ENCODE peak calls at places on chromosomes 1 and 21, in six cellular contexts. P, T, I, U, F and H are unnamed samples.

GRCh38 chr1:209989525-209989924 is 51.5 kb downstream of the SYT14 start:
- DNase-seq in P (no peak), T (no peak), I (peak; percentile 39), U (no peak), F (no peak), H (no peak)

GRCh38 chr1:98468111-98468717 is 193.3 kb upstream of the SNX7 start:
- DNase-seq in P (no peak), T (peak; percentile 29), I (peak; percentile 82), U (peak; percentile 20), F (peak; percentile 43), H (no peak)

GRCh38 chr1:61956012-61956645 is 213.8 kb downstream of the PATJ start:
- DNase-seq in P (no peak), T (no peak), I (no peak), U (no peak), F (no peak), H (no peak)

GRCh38 chr1:20423169-20423795 is 62.7 kb downstream of the CAMK2N1 start:
- DNase-seq in P (no peak), T (no peak), I (no peak), U (no peak), F (no peak), H (no peak)

GRCh38 chr1:208208132-208208487 is 36.1 kb downstream of the PLXNA2 start:
- DNase-seq in P (no peak), T (no peak), I (no peak), U (no peak), F (no peak), H (no peak)

GRCh38 chr21:45590726-45591618 is 48.7 kb upstream of the SLC19A1 start:
- DNase-seq in P (no peak), T (no peak), I (no peak), U (peak; percentile 51), F (no peak), H (peak; percentile 34)

GRCh38 chr1:150164769-150165168 is 15.1 kb downstream of the PLEKHO1 start:
- DNase-seq in P (no peak), T (no peak), I (no peak), U (no peak), F (no peak), H (no peak)

GRCh38 chr1:215777370-215777925 is 210.3 kb downstream of the KCTD3 start:
- DNase-seq in P (no peak), T (peak; percentile 12), I (no peak), U (no peak), F (no peak), H (no peak)

GRCh38 chr21:31220567-31220966 is 123.5 kb downstream of the TIAM1 start:
- DNase-seq in P (no peak), T (peak; percentile 59), I (no peak), U (no peak), F (no peak), H (no peak)

GRCh38 chr1:18302788-18303413 is 177.8 kb upstream of the KLHDC7A start:
- DNase-seq in P (peak; percentile 35), T (no peak), I (no peak), U (peak; percentile 53), F (no peak), H (no peak)

GRCh38 chr1:62208970-62209369 is 14.3 kb downstream of the L1TD1 start:
- DNase-seq in P (no peak), T (no peak), I (no peak), U (no peak), F (no peak), H (no peak)

GRCh38 chr1:115089443-115090340 is at the start of gene TSPAN2:
- DNase-seq in P (peak; percentile 69), T (no peak), I (peak; percentile 14), U (peak; percentile 26), F (no peak), H (peak; percentile 48)